ENCODE peak calls at places on chromosomes 1 and 21, in eight cellular contexts. N is endothelial cell of umbilical vein, Y is uterus, A is ovary, W is left ventricle myocardium inferior, R is tibial artery, P is tibial nerve, M is SJSA1. Q is an unnamed sample.

GRCh38 chr1:173062156-173062938 is 11.6 kb upstream of the TNFSF18 start:
- DNase-seq in A (no peak), P (no peak), W (no peak), N (peak; percentile 17), R (no peak), M (peak; percentile 77), Y (no peak), Q (no peak)

GRCh38 chr1:11563560-11564069 is 84.7 kb downstream of the DISP3 start:
- DNase-seq in P (no peak), M (no peak), W (no peak), N (no peak), R (no peak), A (no peak), Y (no peak), Q (no peak)

GRCh38 chr1:112840631-112841624 is 115.1 kb downstream of the SLC16A1 start:
- DNase-seq in N (peak; percentile 37), R (no peak), W (no peak), P (no peak), M (no peak), A (no peak), Y (no peak), Q (no peak)

GRCh38 chr1:19651141-19651737 is 7.1 kb downstream of the NBL1 start:
- DNase-seq in N (peak; percentile 49), W (peak; percentile 59), M (peak; percentile 39), R (peak; percentile 80), P (peak; percentile 55), Y (peak; percentile 64), A (peak; percentile 73), Q (peak; percentile 70)

GRCh38 chr1:162213281-162213909 is 143.9 kb downstream of the NOS1AP start:
- DNase-seq in R (peak; percentile 92), Y (peak; percentile 47), M (no peak), N (peak; percentile 80), W (peak; percentile 42), P (peak; percentile 42), A (peak; percentile 35), Q (peak; percentile 19)

GRCh38 chr1:83954301-83954823 is 44.6 kb downstream of the TTLL7 start:
- DNase-seq in P (no peak), N (no peak), Y (no peak), A (no peak), W (no peak), M (no peak), R (no peak), Q (no peak)

GRCh38 chr1:234707641-234708040 is 97.7 kb upstream of the IRF2BP2 start:
- DNase-seq in R (no peak), A (no peak), M (no peak), P (no peak), Y (no peak), N (peak; percentile 30), W (no peak), Q (no peak)

GRCh38 chr1:20654104-20654690 is 7.0 kb downstream of the DDOST start:
- DNase-seq in P (no peak), A (no peak), N (no peak), R (no peak), Y (no peak), M (no peak), W (peak; percentile 43), Q (peak; percentile 43)

GRCh38 chr1:119742193-119742592 is 26.5 kb downstream of the HMGCS2 start:
- DNase-seq in P (no peak), N (no peak), R (no peak), Y (no peak), W (peak; percentile 45), A (no peak), M (no peak), Q (peak; percentile 34)

GRCh38 chr1:235943581-235944114 is 76.9 kb upstream of the LYST start:
- DNase-seq in A (no peak), W (no peak), R (no peak), P (no peak), N (no peak), M (peak; percentile 88), Y (no peak), Q (no peak)

GRCh38 chr1:226943156-226943555 is 3.1 kb downstream of the COQ8A start:
- DNase-seq in P (no peak), M (no peak), Y (no peak), R (peak; percentile 51), W (no peak), A (no peak), N (no peak), Q (no peak)

GRCh38 chr1:226942392-226942791 is 2.3 kb downstream of the COQ8A start:
- DNase-seq in Y (no peak), R (no peak), P (no peak), A (no peak), M (no peak), W (no peak), N (no peak), Q (no peak)

GRCh38 chr1:226945858-226946245 is 5.8 kb downstream of the COQ8A start:
- DNase-seq in N (no peak), R (peak; percentile 55), Y (no peak), P (no peak), A (no peak), W (no peak), M (no peak), Q (no peak)

GRCh38 chr1:226945106-226945857 is 5.2 kb downstream of the COQ8A start:
- DNase-seq in M (no peak), W (no peak), Y (no peak), A (no peak), P (no peak), N (no peak), R (peak; percentile 48), Q (no peak)

GRCh38 chr1:226943927-226944326 is 3.8 kb downstream of the COQ8A start:
- DNase-seq in Y (no peak), N (no peak), M (no peak), P (no peak), W (no peak), A (no peak), R (peak; percentile 44), Q (no peak)
- H3K27ac ChIP-seq in Y (peak overlapping the region; percentile 13), N (no peak overlapping the region), M (no peak overlapping the region), P (no peak overlapping the region), W (peak overlapping the region; percentile 93), A (no peak overlapping the region), R (no peak overlapping the region), Q (no peak overlapping the region)

DNA sequence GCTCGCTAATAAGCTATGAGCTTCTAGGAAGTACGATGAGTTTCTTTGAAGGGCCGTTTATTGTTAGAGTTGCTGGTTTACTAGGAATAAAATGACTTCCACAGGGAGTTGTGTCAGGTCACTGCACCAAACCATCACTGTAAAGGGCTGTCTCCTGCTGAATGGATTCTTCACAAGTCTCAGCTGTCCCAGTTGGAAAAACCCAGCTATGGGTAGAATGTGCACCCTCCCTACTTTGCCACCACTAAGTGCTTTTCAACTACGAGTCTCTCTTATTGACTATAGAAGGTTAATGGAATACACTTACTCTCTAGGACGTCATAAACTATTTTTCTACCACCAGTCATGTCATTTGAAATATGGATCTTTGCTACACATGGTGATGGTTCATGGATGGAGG is 94.8 kb upstream of the BMP8A start:
- DNase-seq in M (no peak), W (no peak), Y (no peak), P (no peak), N (no peak), R (no peak), A (no peak), Q (no peak)
- H3K27ac ChIP-seq in M (no peak overlapping the region), W (peak overlapping the region; percentile 10), Y (peak overlapping the region; percentile 12), P (no peak overlapping the region), N (peak overlapping the region; percentile 29), R (peak overlapping the region; percentile 41), A (no peak overlapping the region), Q (no peak overlapping the region)

GRCh38 chr1:33997127-33998047 is 133.5 kb downstream of the HMGB4 start:
- DNase-seq in Y (no peak), N (no peak), M (no peak), W (no peak), P (no peak), A (no peak), R (no peak), Q (no peak)

GRCh38 chr1:33993301-33993700 is 129.4 kb downstream of the HMGB4 start:
- DNase-seq in A (no peak), Y (no peak), M (no peak), P (no peak), R (no peak), W (no peak), N (no peak), Q (no peak)

GRCh38 chr1:33996281-33996680 is 132.4 kb downstream of the HMGB4 start:
- DNase-seq in M (no peak), R (no peak), Y (no peak), A (no peak), W (no peak), N (no peak), P (no peak), Q (no peak)
- H3K27ac ChIP-seq in M (no peak overlapping the region), R (no peak overlapping the region), Y (no peak overlapping the region), A (no peak overlapping the region), W (no peak overlapping the region), N (no peak overlapping the region), P (no peak overlapping the region), Q (no peak overlapping the region)

DNA sequence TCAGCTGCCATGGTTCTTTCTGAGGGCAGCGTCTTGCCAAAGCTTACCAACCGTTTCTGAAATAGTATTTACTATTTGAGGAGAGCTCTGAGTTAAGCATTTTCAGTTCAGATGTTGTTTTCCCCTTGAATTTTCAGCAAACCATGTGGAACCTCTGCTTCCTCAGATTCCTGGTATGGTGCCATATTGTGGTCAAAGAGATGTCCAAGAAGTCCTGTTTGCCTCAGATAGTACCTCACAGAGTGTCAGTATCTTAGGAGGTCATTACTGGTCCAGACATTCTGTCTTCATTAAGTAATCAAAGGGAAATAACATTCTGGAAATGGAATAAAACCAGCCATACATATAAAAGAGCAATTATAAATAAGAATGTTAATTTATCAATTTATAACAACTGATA is 36.6 kb downstream of the VANGL2 start:
- DNase-seq in P (no peak), W (no peak), R (no peak), N (no peak), M (no peak), A (no peak), Y (no peak), Q (no peak)
- H3K27ac ChIP-seq in P (no peak overlapping the region), W (no peak overlapping the region), R (no peak overlapping the region), N (no peak overlapping the region), M (no peak overlapping the region), A (no peak overlapping the region), Y (no peak overlapping the region), Q (no peak overlapping the region)

GRCh38 chr1:15885269-15885668 is 37.8 kb downstream of the SPEN start:
- DNase-seq in N (no peak), M (no peak), R (no peak), A (no peak), P (no peak), Y (no peak), W (no peak), Q (no peak)
- H3K27ac ChIP-seq in N (peak overlapping the region; percentile 90), M (no peak overlapping the region), R (peak overlapping the region; percentile 90), A (no peak overlapping the region), P (peak overlapping the region; percentile 80), Y (peak overlapping the region; percentile 88), W (peak overlapping the region; percentile 94), Q (peak overlapping the region; percentile 67)

DNA sequence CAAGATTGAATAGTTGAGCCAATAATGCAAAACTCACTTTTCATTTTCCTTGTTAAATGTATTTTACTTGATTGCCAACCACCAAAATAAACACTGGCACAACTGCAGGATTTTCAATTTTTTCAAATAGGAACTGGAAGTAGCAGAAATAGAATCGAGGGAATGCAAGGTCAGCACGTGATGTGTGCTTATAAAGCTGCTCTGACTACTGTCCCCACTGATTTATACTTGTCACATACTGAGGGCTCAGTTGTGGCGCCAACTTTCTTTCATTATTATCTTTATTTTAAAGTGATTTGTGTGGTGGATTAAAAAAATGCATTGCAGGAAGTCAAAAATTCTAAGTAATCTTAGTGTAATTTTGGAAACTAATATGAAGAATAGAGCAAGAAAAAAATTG is 404.2 kb upstream of the ADAMTS5 start:
- DNase-seq in W (no peak), R (no peak), P (no peak), Y (no peak), A (no peak), N (no peak), M (no peak), Q (no peak)
- H3K27ac ChIP-seq in W (peak overlapping the region; percentile 33), R (no peak overlapping the region), P (no peak overlapping the region), Y (no peak overlapping the region), A (no peak overlapping the region), N (no peak overlapping the region), M (no peak overlapping the region), Q (peak overlapping the region; percentile 27)

GRCh38 chr1:154167461-154167860 is 12.6 kb upstream of the NUP210L start:
- DNase-seq in W (no peak), Y (no peak), A (no peak), P (no peak), M (no peak), N (no peak), R (no peak), Q (no peak)
- H3K27ac ChIP-seq in W (no peak overlapping the region), Y (no peak overlapping the region), A (no peak overlapping the region), P (no peak overlapping the region), M (no peak overlapping the region), N (no peak overlapping the region), R (no peak overlapping the region), Q (no peak overlapping the region)